ENCODE peak calls at places on chromosomes 5 and 9, in ten cellular contexts. F is H1, G is SK-N-SH, P is endodermal cell, Q is mesenchymal stem cell, H is fibroblast of lung, I is mesendoderm, U is neuronal stem cell, R is HCT116, Z is colonic mucosa. Y is an unnamed sample.

GRCh38 chr9:74887041-74887980 is at the start of gene TRPM6:
- DNase-seq in F (peak; percentile 73), G (peak; percentile 60), P (peak; percentile 91), Q (peak; percentile 77), H (peak; percentile 82), I (peak; percentile 89), U (peak; percentile 29), R (peak; percentile 42), Z (peak; percentile 88), Y (no peak)

GRCh38 chr9:134378901-134379338 is 52.7 kb downstream of the RXRA start:
- DNase-seq in F (no peak), G (peak; percentile 58), P (no peak), Q (peak; percentile 41), H (peak; percentile 56), I (no peak), U (no peak), R (peak; percentile 37), Z (peak; percentile 84), Y (no peak)

GRCh38 chr5:10712574-10713366 is 48.3 kb downstream of the DAP start:
- DNase-seq in F (no peak), G (no peak), P (no peak), Q (no peak), H (no peak), I (no peak), U (no peak), R (no peak), Z (no peak), Y (no peak)

GRCh38 chr5:172973127-172973916 is 10.2 kb upstream of the ATP6V0E1 start:
- DNase-seq in F (no peak), G (no peak), P (no peak), Q (no peak), H (peak; percentile 21), I (no peak), U (no peak), R (no peak), Z (no peak), Y (no peak)

GRCh38 chr9:82024931-82025330 is 36.4 kb downstream of the SPATA31D1 start:
- DNase-seq in F (no peak), G (no peak), P (no peak), Q (no peak), H (no peak), I (no peak), U (no peak), R (no peak), Z (no peak), Y (no peak)

GRCh38 chr9:95104088-95104960 is 213.2 kb downstream of the FANCC start:
- DNase-seq in F (no peak), G (peak; percentile 77), P (no peak), Q (no peak), H (no peak), I (no peak), U (no peak), R (no peak), Z (no peak), Y (no peak)

GRCh38 chr5:180423133-180423532 is 70.0 kb upstream of the GFPT2 start:
- DNase-seq in F (no peak), G (no peak), P (no peak), Q (no peak), H (no peak), I (no peak), U (no peak), R (no peak), Z (no peak), Y (no peak)

GRCh38 chr9:38047301-38048251 is 21.5 kb downstream of the SHB start:
- DNase-seq in F (peak; percentile 63), G (no peak), P (peak; percentile 93), Q (peak; percentile 93), H (peak; percentile 78), I (peak; percentile 100), U (no peak), R (peak; percentile 93), Z (peak; percentile 78), Y (peak; percentile 22)

GRCh38 chr5:168782172-168782571 is 203.0 kb upstream of the PANK3 start:
- DNase-seq in F (no peak), G (no peak), P (peak; percentile 58), Q (no peak), H (no peak), I (peak; percentile 35), U (no peak), R (no peak), Z (no peak), Y (no peak)

GRCh38 chr9:77830618-77831285 is 182.6 kb upstream of the GNA14 start:
- DNase-seq in F (no peak), G (no peak), P (no peak), Q (no peak), H (peak; percentile 45), I (no peak), U (no peak), R (no peak), Z (no peak), Y (no peak)

GRCh38 chr9:127053908-127054307 is 68.5 kb downstream of the ANGPTL2 start:
- DNase-seq in F (no peak), G (no peak), P (peak; percentile 24), Q (no peak), H (no peak), I (no peak), U (no peak), R (no peak), Z (no peak), Y (no peak)

GRCh38 chr9:16044116-16044881 is 491.5 kb downstream of the CCDC171 start:
- DNase-seq in F (no peak), G (no peak), P (peak; percentile 11), Q (no peak), H (peak; percentile 77), I (no peak), U (no peak), R (no peak), Z (no peak), Y (no peak)

GRCh38 chr9:36991516-36992134 is 42.4 kb downstream of the PAX5 start:
- DNase-seq in F (peak; percentile 96), G (peak; percentile 71), P (peak; percentile 91), Q (no peak), H (peak; percentile 5), I (peak; percentile 75), U (peak; percentile 58), R (peak; percentile 54), Z (peak; percentile 24), Y (peak; percentile 30)

GRCh38 chr5:10856646-10857332 is 95.8 kb upstream of the DAP start:
- DNase-seq in F (peak; percentile 92), G (peak; percentile 67), P (peak; percentile 96), Q (peak; percentile 84), H (peak; percentile 51), I (peak; percentile 92), U (peak; percentile 92), R (no peak), Z (no peak), Y (no peak)

GRCh38 chr5:78552729-78553341 is 95.7 kb downstream of the LHFPL2 start:
- DNase-seq in F (no peak), G (no peak), P (no peak), Q (no peak), H (no peak), I (no peak), U (no peak), R (no peak), Z (no peak), Y (no peak)

GRCh38 chr5:122478741-122479459 is 166.9 kb downstream of the SNCAIP start:
- DNase-seq in F (no peak), G (no peak), P (no peak), Q (peak; percentile 10), H (peak; percentile 81), I (no peak), U (no peak), R (peak; percentile 10), Z (no peak), Y (no peak)

GRCh38 chr9:91130796-91131318 is 230.9 kb downstream of the AUH start:
- DNase-seq in F (no peak), G (no peak), P (no peak), Q (no peak), H (no peak), I (no peak), U (no peak), R (no peak), Z (no peak), Y (no peak)

GRCh38 chr5:34415559-34416198 is 240.4 kb upstream of the RAI14 start:
- DNase-seq in F (no peak), G (no peak), P (no peak), Q (peak; percentile 78), H (peak; percentile 49), I (no peak), U (no peak), R (no peak), Z (no peak), Y (no peak)
- H3K9ac ChIP-seq in F (no peak overlapping the region), G (no peak overlapping the region), P (no peak overlapping the region), Q (no peak overlapping the region), H (no peak overlapping the region), I (no peak overlapping the region), U (no peak overlapping the region), R (no peak overlapping the region), Z (no peak overlapping the region), Y (no peak overlapping the region)

GRCh38 chr9:14156046-14156445 is 157.9 kb downstream of the NFIB start:
- DNase-seq in F (no peak), G (no peak), P (no peak), Q (no peak), H (no peak), I (no peak), U (no peak), R (no peak), Z (no peak), Y (peak; percentile 56)
- H3K4me3 ChIP-seq in F (no peak overlapping the region), G (no peak overlapping the region), P (no peak overlapping the region), Q (no peak overlapping the region), H (no peak overlapping the region), I (no peak overlapping the region), U (no peak overlapping the region), R (no peak overlapping the region), Z (no peak overlapping the region), Y (no peak overlapping the region)

GRCh38 chr5:38601133-38601842 is 44.8 kb upstream of the LIFR start:
- DNase-seq in F (no peak), G (no peak), P (no peak), Q (no peak), H (peak; percentile 35), I (no peak), U (no peak), R (no peak), Z (no peak), Y (no peak)
- H3K4me1 ChIP-seq in F (no peaks in the 10 kb centered on the region), G (no peaks in the 10 kb centered on the region), P (peaks cover 38% of the 10 kb centered on the region), Q (peaks cover 19% of the 10 kb centered on the region), H (peaks cover 21% of the 10 kb centered on the region), I (peaks cover 42% of the 10 kb centered on the region), U (no peaks in the 10 kb centered on the region), R (peaks cover 58% of the 10 kb centered on the region), Z (no peaks in the 10 kb centered on the region), Y (no peaks in the 10 kb centered on the region)

GRCh38 chr9:96619109-96619435 is 571 bp downstream of the CDC14B start:
- DNase-seq in F (no peak), G (peak; percentile 61), P (peak; percentile 59), Q (no peak), H (no peak), I (no peak), U (no peak), R (no peak), Z (no peak), Y (no peak)
- H3K9ac ChIP-seq in F (no peak overlapping the region), G (peak overlapping the region; percentile 79), P (peak overlapping the region; percentile 47), Q (peak overlapping the region; percentile 89), H (peak overlapping the region; percentile 72), I (peak overlapping the region; percentile 79), U (peak overlapping the region; percentile 86), R (peak overlapping the region; percentile 71), Z (peak overlapping the region; percentile 46), Y (no peak overlapping the region)

GRCh38 chr9:115116620-115117284 is 1.2 kb downstream of the TNC start:
- DNase-seq in F (no peak), G (no peak), P (no peak), Q (no peak), H (no peak), I (no peak), U (no peak), R (no peak), Z (no peak), Y (no peak)
- H3K4me3 ChIP-seq in F (no peak overlapping the region), G (peak overlapping the region; percentile 70), P (peak overlapping the region; percentile 84), Q (peak overlapping the region; percentile 81), H (peak overlapping the region; percentile 59), I (peak overlapping the region; percentile 29), U (no peak overlapping the region), R (no peak overlapping the region), Z (no peak overlapping the region), Y (no peak overlapping the region)